ENCODE peak calls at places on chromosomes 13 and 19, in eight cellular contexts. S is activated naive CD8-positive, alpha-beta T cell treated with anti-CD3 and anti-CD28 coated beads, Interleukin-2, amount 50 U/mL, for 24 hours; R is H54; Q is DMS53; V is RPMI7951; U is hypothalamus; A is globus pallidus; P is stimulated activated CD8-positive, alpha-beta memory T cell treated with anti-CD3 and anti-CD28 coated beads, Interleukin-2, amount 100 ng/mL, for 1 hour. W is an unnamed sample.

GRCh38 chr13:106455777-106456176 is 79.7 kb downstream of the EFNB2 start:
- DNase-seq in R (no peak), S (no peak), P (no peak), U (no peak), V (no peak), A (no peak), Q (no peak), W (no peak)

GRCh38 chr19:18418725-18419194 is 438 bp upstream of the SSBP4 start:
- DNase-seq in U (no peak), S (no peak), V (peak; percentile 61), A (peak; percentile 37), R (no peak), Q (peak; percentile 82), P (no peak), W (no peak)

GRCh38 chr19:32178401-32178800 is 167.0 kb upstream of the ZNF507 start:
- DNase-seq in S (no peak), A (no peak), P (no peak), Q (no peak), R (no peak), V (no peak), U (no peak), W (no peak)

GRCh38 chr13:93248627-93249047 is 22.0 kb downstream of the GPC6 start:
- DNase-seq in U (no peak), S (no peak), V (peak; percentile 65), P (no peak), Q (peak; percentile 65), A (no peak), R (peak; percentile 42), W (no peak)

GRCh38 chr19:2542341-2543069 is 66.6 kb downstream of the GADD45B start:
- DNase-seq in Q (no peak), A (no peak), U (no peak), V (no peak), S (no peak), P (no peak), R (no peak), W (no peak)

GRCh38 chr13:70206671-70207070 is 98.4 kb upstream of the KLHL1 start:
- DNase-seq in Q (peak; percentile 30), S (no peak), V (no peak), P (no peak), A (no peak), R (no peak), U (no peak), W (no peak)

GRCh38 chr19:31249217-31249616 is 100.0 kb downstream of the TSHZ3 start:
- DNase-seq in P (no peak), V (peak; percentile 46), S (no peak), A (no peak), U (no peak), Q (no peak), R (no peak), W (no peak)

GRCh38 chr13:101747039-101747438 is 294.6 kb downstream of the ITGBL1 start:
- DNase-seq in P (no peak), A (no peak), U (no peak), V (no peak), Q (peak; percentile 39), R (no peak), S (no peak), W (no peak)

GRCh38 chr13:46675016-46675415 is 121.9 kb downstream of the ESD start:
- DNase-seq in U (no peak), P (no peak), Q (no peak), V (no peak), S (no peak), A (no peak), R (no peak), W (no peak)

GRCh38 chr19:46035986-46036744 is 4.6 kb downstream of the IGFL4 start:
- DNase-seq in P (no peak), U (no peak), V (no peak), S (no peak), A (no peak), R (no peak), Q (no peak), W (no peak)

GRCh38 chr19:8681345-8682021 is 17.1 kb downstream of the ACTL9 start:
- DNase-seq in Q (no peak), S (no peak), P (no peak), V (no peak), R (no peak), A (no peak), U (no peak), W (no peak)

GRCh38 chr13:112733661-112734379 is 44.0 kb downstream of the ATP11A start:
- DNase-seq in V (no peak), Q (peak; percentile 83), P (no peak), S (no peak), A (no peak), U (no peak), R (no peak), W (no peak)

GRCh38 chr19:2016041-2016807 is 710 bp upstream of the BTBD2 start:
- DNase-seq in A (peak; percentile 84), S (peak; percentile 63), Q (peak; percentile 81), U (peak; percentile 30), P (no peak), R (peak; percentile 82), V (peak; percentile 90), W (no peak)

GRCh38 chr13:50421457-50422130 is 406.4 kb downstream of the KCNRG start:
- DNase-seq in A (no peak), S (no peak), Q (peak; percentile 11), U (no peak), P (no peak), V (peak; percentile 48), R (no peak), W (no peak)

W was measured in H1.